ENCODE peak calls at places on chromosomes 11 and 22, in nine cellular contexts. O, X, M, T, F, R, L, J and Q are unnamed samples.

GRCh38 chr11:112587664-112588063 is 327.0 kb upstream of the PLET1 start:
- DNase-seq in L (no peak), R (no peak), J (no peak), T (no peak), F (no peak), M (no peak), O (no peak), X (no peak), Q (no peak)

GRCh38 chr11:72350752-72351151 is 83.6 kb downstream of the CLPB start:
- DNase-seq in L (no peak), M (no peak), O (no peak), F (no peak), X (no peak), R (no peak), T (no peak), J (no peak), Q (no peak)

GRCh38 chr11:64339754-64340408 is at the start of gene CCDC88B:
- DNase-seq in O (no peak), J (peak; percentile 86), L (no peak), X (no peak), T (peak; percentile 91), F (peak; percentile 68), M (peak; percentile 89), R (peak; percentile 59), Q (peak; percentile 91)

GRCh38 chr22:32355760-32356159 is 1.9 kb upstream of the RFPL3 start:
- DNase-seq in F (no peak), X (no peak), O (no peak), T (no peak), L (no peak), M (no peak), R (no peak), J (no peak), Q (no peak)

GRCh38 chr11:66331542-66332370 is 4.5 kb downstream of the RIN1 start:
- DNase-seq in L (no peak), R (peak; percentile 14), X (peak; percentile 56), J (no peak), T (no peak), F (no peak), M (no peak), O (no peak), Q (no peak)

GRCh38 chr11:19730373-19730772 is 17.7 kb downstream of the NAV2 start:
- DNase-seq in L (no peak), O (no peak), X (peak; percentile 91), F (no peak), R (peak; percentile 48), M (no peak), T (no peak), J (no peak), Q (no peak)

GRCh38 chr11:121864660-121865059 is 251.4 kb downstream of the BLID start:
- DNase-seq in M (no peak), R (no peak), F (no peak), L (no peak), X (no peak), O (peak; percentile 16), T (no peak), J (no peak), Q (no peak)

GRCh38 chr22:32603651-32604540 is 129.3 kb downstream of the FBXO7 start:
- DNase-seq in M (no peak), J (no peak), X (no peak), T (no peak), R (no peak), L (no peak), F (no peak), O (no peak), Q (no peak)

GRCh38 chr11:68509105-68509504 is 48.6 kb downstream of the PPP6R3 start:
- DNase-seq in X (no peak), T (no peak), J (no peak), M (no peak), O (no peak), F (no peak), R (no peak), L (peak; percentile 9), Q (no peak)

GRCh38 chr11:114683007-114683406 is 4.7 kb downstream of the NXPE2 start:
- DNase-seq in M (no peak), O (no peak), J (no peak), L (no peak), X (no peak), F (no peak), R (no peak), T (no peak), Q (no peak)

GRCh38 chr11:68780829-68781228 is 29.5 kb upstream of the TESMIN start:
- DNase-seq in M (no peak), L (no peak), T (peak; percentile 25), O (no peak), F (no peak), X (no peak), J (peak; percentile 78), R (no peak), Q (no peak)

GRCh38 chr11:74255741-74256369 is 55.6 kb downstream of the P4HA3 start:
- DNase-seq in M (peak; percentile 80), F (no peak), O (peak; percentile 63), X (no peak), J (no peak), L (no peak), R (peak; percentile 53), T (peak; percentile 67), Q (peak; percentile 59)

GRCh38 chr11:68890490-68891231 is 13.0 kb downstream of the MRPL21 start:
- DNase-seq in J (no peak), T (no peak), F (peak; percentile 74), R (peak; percentile 92), X (peak; percentile 92), L (peak; percentile 91), M (no peak), O (peak; percentile 93), Q (no peak)

GRCh38 chr11:73415854-73416615 is 39.8 kb downstream of the RELT start:
- DNase-seq in J (no peak), T (no peak), X (no peak), R (no peak), O (peak; percentile 69), M (no peak), L (no peak), F (no peak), Q (no peak)

GRCh38 chr22:39914584-39914983 is 13.7 kb downstream of the GRAP2 start:
- DNase-seq in F (no peak), T (no peak), R (no peak), O (no peak), J (no peak), M (no peak), L (no peak), X (no peak), Q (no peak)

DNA sequence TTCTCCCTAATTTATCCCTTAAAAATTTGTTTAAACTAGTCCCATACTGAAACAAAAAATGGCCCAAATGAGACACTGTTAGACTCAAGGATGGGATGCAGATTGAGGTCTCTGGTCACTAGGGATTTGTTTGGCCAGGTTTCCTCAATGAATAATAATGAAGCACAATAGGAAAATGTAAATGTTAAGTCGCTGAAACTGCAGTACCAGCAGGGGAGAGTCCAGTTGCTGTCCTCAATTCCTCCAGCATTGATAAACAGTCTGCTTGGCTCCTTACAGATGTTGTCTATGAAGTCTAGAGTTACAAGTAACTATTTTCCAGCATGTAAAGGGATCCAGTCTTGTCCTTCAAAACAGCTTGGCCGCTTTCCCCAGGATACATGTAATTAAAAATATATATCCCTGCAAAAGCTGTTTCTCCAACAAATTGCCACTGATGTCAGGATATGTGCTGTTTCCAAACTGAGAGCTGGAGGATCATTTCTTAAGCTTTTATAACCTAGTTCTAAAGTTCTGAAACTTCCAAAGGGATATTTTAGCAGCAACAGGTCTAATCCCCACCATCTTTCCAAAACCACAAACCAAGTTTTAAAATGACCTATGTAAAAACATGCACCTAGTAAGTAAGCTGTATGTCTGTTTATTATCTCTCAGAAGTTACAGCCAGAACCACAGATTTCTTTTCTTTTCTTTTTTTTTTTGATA is 2.1 kb downstream of the FZD4 start:
- DNase-seq in R (no peak), O (no peak), T (no peak), L (no peak), J (no peak), M (no peak), F (no peak), X (no peak), Q (no peak)
- TF ChIP-seq CTCF in R (no peak), O (no peak), T (no peak), L (no peak), J (no peak), M (no peak), F (no peak), X (no peak), Q (no peak)

DNA sequence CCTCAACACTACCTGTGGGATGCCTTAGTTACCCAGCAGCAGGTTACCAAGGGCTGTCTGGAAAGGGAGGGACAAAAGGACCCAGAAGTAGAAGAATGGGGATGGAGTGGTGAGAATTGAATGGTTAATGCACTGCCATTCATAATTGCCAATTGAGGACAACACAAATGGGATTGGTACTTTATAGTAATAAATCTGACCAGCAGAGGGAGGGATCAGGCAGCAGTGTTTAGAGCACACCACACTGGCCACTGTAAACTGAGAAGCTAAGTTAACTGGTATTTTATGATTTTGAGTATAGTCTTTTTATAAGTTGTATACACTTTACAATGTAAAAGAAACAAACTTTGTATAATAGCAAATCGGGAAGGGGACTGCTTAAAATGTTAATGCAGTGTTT is 10.7 kb downstream of the TBRG1 start:
- DNase-seq in O (no peak), J (no peak), T (no peak), L (no peak), R (no peak), X (no peak), F (no peak), M (no peak), Q (no peak)
- TF ChIP-seq CTCF in O (peak; percentile 22), J (no peak), T (no peak), L (peak; percentile 8), R (no peak), X (no peak), F (peak; percentile 25), M (no peak), Q (no peak)

GRCh38 chr11:115872418-115872817 is 368.2 kb upstream of the CADM1 start:
- DNase-seq in J (no peak), R (no peak), O (no peak), F (no peak), L (no peak), M (no peak), X (no peak), T (peak; percentile 28), Q (no peak)

GRCh38 chr11:115873813-115874212 is 369.6 kb upstream of the CADM1 start:
- DNase-seq in M (no peak), R (no peak), O (no peak), F (no peak), T (peak; percentile 66), J (no peak), L (no peak), X (no peak), Q (no peak)

GRCh38 chr11:115869131-115869530 is 364.9 kb upstream of the CADM1 start:
- DNase-seq in J (no peak), M (no peak), L (no peak), F (no peak), O (no peak), X (no peak), R (no peak), T (no peak), Q (no peak)

GRCh38 chr11:115871161-115871750 is 367.0 kb upstream of the CADM1 start:
- DNase-seq in X (no peak), F (no peak), R (no peak), J (no peak), T (no peak), L (no peak), M (no peak), O (no peak), Q (no peak)

GRCh38 chr11:115869780-115870431 is 365.7 kb upstream of the CADM1 start:
- DNase-seq in L (no peak), T (peak; percentile 88), R (no peak), O (no peak), F (peak; percentile 35), J (peak; percentile 69), X (no peak), M (peak; percentile 66), Q (peak; percentile 59)
- TF ChIP-seq CTCF in L (peak; percentile 34), T (peak; percentile 81), R (no peak), O (no peak), F (peak; percentile 25), J (peak; percentile 51), X (no peak), M (peak; percentile 83), Q (peak; percentile 79)

GRCh38 chr11:44939673-44940072 is 11.0 kb downstream of the TP53I11 start:
- DNase-seq in X (no peak), R (peak; percentile 41), F (no peak), J (no peak), L (no peak), O (no peak), M (no peak), T (no peak), Q (no peak)
- TF ChIP-seq CTCF in X (no peak), R (no peak), F (no peak), J (peak; percentile 12), L (peak; percentile 14), O (no peak), M (no peak), T (no peak), Q (peak; percentile 46)